ENCODE peak calls at places on chromosome 4, in six cellular contexts. P, J, E, N, D and C are unnamed samples.

GRCh38 chr4:77193511-77194236 is 36.7 kb downstream of the CCNG2 start:
- DNase-seq in P (no peak), J (peak), E (no peak), N (peak), D (peak), C (no peak)

GRCh38 chr4:19034089-19034488 is 1012.5 kb upstream of the LCORL start:
- DNase-seq in P (no peak), J (no peak), E (no peak), N (no peak), D (no peak), C (no peak)

GRCh38 chr4:24471623-24472510 is 112.5 kb downstream of the DHX15 start:
- DNase-seq in P (no peak), J (peak), E (peak), N (peak), D (peak), C (no peak)

GRCh38 chr4:126977306-126977705 is 655.5 kb upstream of the INTU start:
- DNase-seq in P (peak), J (no peak), E (no peak), N (no peak), D (peak), C (no peak)

GRCh38 chr4:8101213-8101781 is 57.3 kb downstream of the ABLIM2 start:
- DNase-seq in P (peak), J (peak), E (no peak), N (peak), D (no peak), C (no peak)

GRCh38 chr4:101464596-101464995 is 117.3 kb upstream of the PPP3CA start:
- DNase-seq in P (no peak), J (no peak), E (no peak), N (no peak), D (peak), C (peak)

GRCh38 chr4:19319607-19320006 is 932.1 kb upstream of the SLIT2 start:
- DNase-seq in P (peak), J (no peak), E (no peak), N (no peak), D (peak), C (peak)

GRCh38 chr4:38154251-38154650 is 194.1 kb downstream of the PTTG2 start:
- DNase-seq in P (no peak), J (no peak), E (no peak), N (no peak), D (no peak), C (no peak)

GRCh38 chr4:687048-687974 is 1.6 kb downstream of the SLC49A3 start:
- DNase-seq in P (peak), J (peak), E (peak), N (peak), D (peak), C (no peak)

GRCh38 chr4:104210420-104210819 is 284.3 kb downstream of the CXXC4 start:
- DNase-seq in P (no peak), J (no peak), E (no peak), N (no peak), D (no peak), C (no peak)

GRCh38 chr4:186192068-186192751 is 843 bp downstream of the CYP4V2 start:
- DNase-seq in P (peak), J (no peak), E (peak), N (no peak), D (peak), C (peak)